ENCODE peak calls at places on chromosomes 7 and 10, in six cellular contexts. P is heart right ventricle, L is stomach, G is SJSA1, F is H9, V is cardiac muscle cell. Z is an unnamed sample.

GRCh38 chr7:92631830-92632487 is 41.8 kb upstream of the FAM133B start:
- DNase-seq in P (no peak), L (no peak), G (no peak), F (no peak), V (no peak), Z (no peak)

GRCh38 chr10:52566471-52567246 is 205.9 kb downstream of the MBL2 start:
- DNase-seq in P (no peak), L (no peak), G (peak; percentile 62), F (no peak), V (peak; percentile 83), Z (no peak)

GRCh38 chr10:22427890-22428571 is 82.7 kb downstream of the SPAG6 start:
- DNase-seq in P (no peak), L (no peak), G (peak; percentile 47), F (no peak), V (peak; percentile 76), Z (no peak)

GRCh38 chr7:26062240-26062603 is 89.8 kb upstream of the NFE2L3 start:
- DNase-seq in P (no peak), L (no peak), G (no peak), F (no peak), V (no peak), Z (no peak)

GRCh38 chr10:124318811-124319210 is 99.9 kb downstream of the OAT start:
- DNase-seq in P (no peak), L (no peak), G (no peak), F (no peak), V (no peak), Z (no peak)

GRCh38 chr7:79149831-79150230 is 303.6 kb downstream of the MAGI2 start:
- DNase-seq in P (no peak), L (no peak), G (no peak), F (no peak), V (peak; percentile 1), Z (no peak)

GRCh38 chr10:16009736-16010259 is 149.5 kb upstream of the MINDY3 start:
- DNase-seq in P (no peak), L (no peak), G (no peak), F (no peak), V (no peak), Z (no peak)

GRCh38 chr10:58546722-58547121 is 34.0 kb downstream of the BICC1 start:
- DNase-seq in P (no peak), L (no peak), G (no peak), F (no peak), V (no peak), Z (no peak)

GRCh38 chr10:86752311-86752710 is 4.1 kb upstream of the BMPR1A start:
- DNase-seq in P (no peak), L (no peak), G (no peak), F (no peak), V (peak; percentile 11), Z (no peak)

GRCh38 chr7:65269150-65269856 is 104.4 kb upstream of the ZNF92 start:
- DNase-seq in P (peak; percentile 24), L (no peak), G (no peak), F (peak; percentile 96), V (peak; percentile 57), Z (no peak)

GRCh38 chr10:1210667-1211066 is 154.5 kb downstream of the WDR37 start:
- DNase-seq in P (no peak), L (no peak), G (no peak), F (peak; percentile 19), V (no peak), Z (no peak)

GRCh38 chr7:38846280-38846679 is 62.7 kb downstream of the VPS41 start:
- DNase-seq in P (no peak), L (no peak), G (no peak), F (no peak), V (peak; percentile 67), Z (no peak)

GRCh38 chr10:61100882-61101281 is 156.9 kb upstream of the RHOBTB1 start:
- DNase-seq in P (no peak), L (no peak), G (no peak), F (no peak), V (no peak), Z (no peak)

GRCh38 chr10:102065561-102066420 is 642 bp downstream of the HPS6 start:
- DNase-seq in P (peak; percentile 55), L (peak; percentile 34), G (no peak), F (peak; percentile 59), V (peak; percentile 38), Z (no peak)

GRCh38 chr7:28516390-28517145 is 104.2 kb downstream of the CREB5 start:
- DNase-seq in P (no peak), L (no peak), G (no peak), F (peak; percentile 65), V (no peak), Z (no peak)

GRCh38 chr7:725223-726005 is 1.1 kb upstream of the DNAAF5 start:
- DNase-seq in P (no peak), L (no peak), G (no peak), F (no peak), V (peak; percentile 67), Z (no peak)

GRCh38 chr7:16419859-16420258 is 1.5 kb downstream of the CRPPA start:
- DNase-seq in P (no peak), L (no peak), G (no peak), F (no peak), V (no peak), Z (no peak)

GRCh38 chr10:27783660-27784059 is 38.0 kb upstream of the MKX start:
- DNase-seq in P (no peak), L (no peak), G (peak; percentile 11), F (peak; percentile 66), V (peak; percentile 8), Z (no peak)

GRCh38 chr10:46524471-46525176 is 31.8 kb downstream of the GPRIN2 start:
- DNase-seq in P (no peak), L (peak; percentile 25), G (peak; percentile 100), F (no peak), V (peak; percentile 91), Z (no peak)

GRCh38 chr7:134520130-134520529 is 7.2 kb upstream of the AKR1B10 start:
- DNase-seq in P (no peak), L (no peak), G (no peak), F (no peak), V (no peak), Z (no peak)

GRCh38 chr7:65037740-65038678 is 31.5 kb upstream of the ERV3-1 start:
- DNase-seq in P (peak; percentile 95), L (peak; percentile 94), G (peak; percentile 77), F (peak; percentile 97), V (peak; percentile 97), Z (peak; percentile 99)

GRCh38 chr7:30113144-30113543 is 21.6 kb upstream of the MTURN start:
- DNase-seq in P (no peak), L (no peak), G (no peak), F (no peak), V (no peak), Z (no peak)

GRCh38 chr10:24238527-24239247 is 29.7 kb downstream of the KIAA1217 start:
- DNase-seq in P (no peak), L (no peak), G (no peak), F (no peak), V (no peak), Z (no peak)

GRCh38 chr10:17854044-17854652 is 45.0 kb downstream of the MRC1 start:
- DNase-seq in P (no peak), L (no peak), G (no peak), F (no peak), V (no peak), Z (no peak)

GRCh38 chr7:38629621-38630020 is 1.6 kb downstream of the AMPH start:
- DNase-seq in P (no peak), L (no peak), G (no peak), F (no peak), V (peak; percentile 7), Z (no peak)

GRCh38 chr10:27779462-27779861 is 33.8 kb upstream of the MKX start:
- DNase-seq in P (no peak), L (no peak), G (no peak), F (no peak), V (no peak), Z (no peak)

GRCh38 chr10:29687411-29688160 is 52.8 kb upstream of the SVIL start:
- DNase-seq in P (no peak), L (no peak), G (no peak), F (no peak), V (peak; percentile 52), Z (no peak)

GRCh38 chr10:80529604-80530003 is 8.1 kb upstream of the SH2D4B start:
- DNase-seq in P (no peak), L (no peak), G (peak; percentile 86), F (no peak), V (no peak), Z (no peak)
- H3K4me1 ChIP-seq in P (peaks cover 10% of the 10 kb centered on the region), L (no peaks in the 10 kb centered on the region), G (peaks cover 69% of the 10 kb centered on the region), F (peaks cover 5% of the 10 kb centered on the region), V (no peaks in the 10 kb centered on the region), Z (no peaks in the 10 kb centered on the region)

GRCh38 chr10:118501637-118502440 is 93.6 kb downstream of the PRLHR start:
- DNase-seq in P (no peak), L (no peak), G (no peak), F (no peak), V (peak; percentile 87), Z (peak; percentile 66)
- H3K4me1 ChIP-seq in P (no peaks in the 10 kb centered on the region), L (no peaks in the 10 kb centered on the region), G (peaks cover 7% of the 10 kb centered on the region), F (no peaks in the 10 kb centered on the region), V (no peaks in the 10 kb centered on the region), Z (no peaks in the 10 kb centered on the region)

GRCh38 chr7:130367088-130367755 is 13.1 kb upstream of the CPA1 start:
- DNase-seq in P (no peak), L (no peak), G (no peak), F (no peak), V (no peak), Z (no peak)

GRCh38 chr7:130369110-130369711 is 11.1 kb upstream of the CPA1 start:
- DNase-seq in P (no peak), L (no peak), G (no peak), F (no peak), V (peak; percentile 97), Z (no peak)

GRCh38 chr7:130367836-130368235 is 12.5 kb upstream of the CPA1 start:
- DNase-seq in P (no peak), L (no peak), G (no peak), F (no peak), V (no peak), Z (no peak)

GRCh38 chr7:130369831-130370230 is 10.5 kb upstream of the CPA1 start:
- DNase-seq in P (no peak), L (no peak), G (no peak), F (no peak), V (no peak), Z (no peak)

DNA sequence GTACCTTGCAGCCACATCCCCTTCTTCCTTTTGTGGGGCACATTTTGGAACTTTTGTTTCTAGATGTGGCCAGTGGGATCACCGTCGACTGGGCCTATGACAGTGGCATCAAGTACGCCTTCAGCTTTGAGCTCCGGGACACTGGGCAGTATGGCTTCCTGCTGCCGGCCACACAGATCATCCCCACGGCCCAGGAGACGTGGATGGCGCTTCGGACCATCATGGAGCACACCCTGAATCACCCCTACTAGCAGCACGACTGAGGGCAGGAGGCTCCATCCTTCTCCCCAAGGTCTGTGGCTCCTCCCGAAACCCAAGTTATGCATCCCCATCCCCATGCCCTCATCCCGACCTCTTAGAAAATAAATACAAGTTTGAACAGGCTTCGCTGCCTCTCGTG is 11.9 kb upstream of the CPA1 start:
- DNase-seq in P (no peak), L (no peak), G (no peak), F (no peak), V (no peak), Z (no peak)
- H3K4me1 ChIP-seq in P (peaks cover 8% of the 10 kb centered on the region), L (peaks cover 24% of the 10 kb centered on the region), G (peaks cover 79% of the 10 kb centered on the region), F (no peaks in the 10 kb centered on the region), V (peaks cover 33% of the 10 kb centered on the region), Z (peaks cover 43% of the 10 kb centered on the region)

DNA sequence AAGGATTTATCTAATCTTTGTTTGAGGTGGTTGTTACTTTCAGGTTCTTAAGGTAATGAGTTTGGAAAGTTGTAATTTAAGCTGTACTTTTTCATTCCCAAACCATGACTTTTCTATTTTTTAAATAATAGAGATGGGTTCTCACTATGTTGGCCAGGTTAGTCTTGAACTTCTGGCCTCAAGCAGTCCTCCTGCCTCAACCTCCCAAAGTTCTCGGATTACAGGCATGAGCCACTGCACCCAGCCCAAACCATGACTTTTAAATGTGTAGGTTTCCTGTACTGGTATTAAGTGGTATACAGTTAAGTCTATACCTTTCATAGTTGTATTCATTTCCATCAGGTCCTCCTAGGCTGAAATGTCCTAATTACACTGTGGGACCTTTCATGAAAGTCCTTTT is 10.4 kb downstream of the INPP5F start:
- DNase-seq in P (no peak), L (no peak), G (no peak), F (no peak), V (no peak), Z (no peak)
- H3K4me1 ChIP-seq in P (peaks cover 13% of the 10 kb centered on the region), L (peaks cover 16% of the 10 kb centered on the region), G (peaks cover 35% of the 10 kb centered on the region), F (no peaks in the 10 kb centered on the region), V (peaks cover 19% of the 10 kb centered on the region), Z (peaks cover 25% of the 10 kb centered on the region)

Z was measured in esophagus muscularis mucosa.